ENCODE peak calls at places on chromosomes 13 and 19, in four cellular contexts. C is H4; I is ascending aorta; R is CD8-positive, alpha-beta memory T cell. J is an unnamed sample.

GRCh38 chr13:20363162-20363561 is 131.0 kb upstream of the GJB6 start:
- DNase-seq in C (no peak), I (no peak), R (no peak), J (no peak)

GRCh38 chr19:18044825-18045304 is 36.9 kb downstream of the ARRDC2 start:
- DNase-seq in C (peak), I (peak), R (peak), J (peak)

GRCh38 chr13:28530729-28531194 is 35.8 kb upstream of the FLT1 start:
- DNase-seq in C (no peak), I (no peak), R (no peak), J (no peak)

GRCh38 chr19:13099073-13099999 is 3.3 kb downstream of the LYL1 start:
- DNase-seq in C (no peak), I (no peak), R (peak), J (peak)

GRCh38 chr19:14786421-14786851 is 8.1 kb upstream of the ADGRE2 start:
- DNase-seq in C (no peak), I (no peak), R (no peak), J (no peak)

GRCh38 chr13:35855531-35856019 is 275.6 kb downstream of the DCLK1 start:
- DNase-seq in C (no peak), I (no peak), R (no peak), J (no peak)

GRCh38 chr19:29542776-29543175 is 17.0 kb downstream of the VSTM2B start:
- DNase-seq in C (no peak), I (no peak), R (no peak), J (no peak)

GRCh38 chr13:73372691-73373627 is 314.2 kb downstream of the KLF5 start:
- DNase-seq in C (no peak), I (no peak), R (no peak), J (no peak)

GRCh38 chr19:1627194-1627593 is 21.9 kb upstream of the UQCR11 start:
- DNase-seq in C (no peak), I (no peak), R (no peak), J (no peak)

GRCh38 chr13:73677041-73677589 is 457.1 kb downstream of the KLF12 start:
- DNase-seq in C (peak), I (no peak), R (no peak), J (no peak)

GRCh38 chr13:112200200-112200599 is 133.3 kb downstream of the SOX1 start:
- DNase-seq in C (no peak), I (no peak), R (no peak), J (no peak)

GRCh38 chr19:40802300-40803169 is 3.5 kb downstream of the EGLN2 start:
- DNase-seq in C (no peak), I (no peak), R (no peak), J (peak)

J was measured in gastrocnemius medialis.